ENCODE peak calls at places on chromosomes 12 and 14, in five cellular contexts. T is endodermal cell, Q is endothelial cell of umbilical vein, D is K562, F is HepG2. W is an unnamed sample.

GRCh38 chr12:12449533-12450025 is 92.7 kb downstream of the BORCS5 start:
- DNase-seq in F (peak; percentile 98), D (no peak), Q (no peak), T (no peak), W (no peak)

GRCh38 chr12:70083677-70084020 is 159.6 kb upstream of the CNOT2 start:
- DNase-seq in D (no peak), T (no peak), F (no peak), Q (no peak), W (no peak)

GRCh38 chr12:83700858-83701257 is 1014.2 kb downstream of the TMTC2 start:
- DNase-seq in T (no peak), D (no peak), F (no peak), Q (no peak), W (peak; percentile 4)

GRCh38 chr12:58608711-58609110 is 311.6 kb downstream of the LRIG3 start:
- DNase-seq in D (no peak), T (no peak), Q (no peak), F (no peak), W (no peak)

GRCh38 chr12:27305673-27306504 is 26.7 kb upstream of the BMAL2 start:
- DNase-seq in F (peak; percentile 28), D (no peak), T (no peak), Q (peak; percentile 64), W (no peak)

GRCh38 chr14:33631021-33631420 is 319.9 kb downstream of the EGLN3 start:
- DNase-seq in T (no peak), F (no peak), D (no peak), Q (no peak), W (no peak)

GRCh38 chr14:58299665-58300202 is 1.4 kb downstream of the ARID4A start:
- DNase-seq in D (peak; percentile 14), Q (peak; percentile 46), T (no peak), F (no peak), W (no peak)

GRCh38 chr14:52950898-52951729 is at the start of gene FERMT2:
- DNase-seq in T (peak; percentile 96), D (peak; percentile 45), Q (peak; percentile 87), F (peak; percentile 79), W (no peak)

GRCh38 chr14:81220488-81220766 is 332 bp downstream of the GTF2A1 start:
- DNase-seq in F (no peak), Q (no peak), D (no peak), T (no peak), W (no peak)

GRCh38 chr12:61810486-61810885 is 449.7 kb upstream of the USP15 start:
- DNase-seq in D (no peak), Q (no peak), T (no peak), F (no peak), W (no peak)

GRCh38 chr14:20454359-20454644 is 310 bp downstream of the OSGEP start:
- DNase-seq in T (no peak), F (no peak), D (no peak), Q (peak; percentile 93), W (no peak)

GRCh38 chr14:90398315-90398811 is 1.5 kb downstream of the CALM1 start:
- DNase-seq in F (no peak), D (peak; percentile 21), T (peak; percentile 73), Q (peak; percentile 45), W (no peak)

GRCh38 chr12:51622564-51622963 is 31.5 kb downstream of the SCN8A start:
- DNase-seq in F (no peak), Q (no peak), D (no peak), T (peak; percentile 62), W (no peak)

GRCh38 chr14:92923744-92924103 is 774 bp downstream of the CHGA start:
- DNase-seq in F (no peak), Q (no peak), D (no peak), T (no peak), W (no peak)

GRCh38 chr12:47397664-47398281 is 308.1 kb downstream of the RPAP3 start:
- DNase-seq in D (peak; percentile 32), Q (peak; percentile 55), T (no peak), F (peak; percentile 36), W (peak; percentile 73)

GRCh38 chr14:19878029-19878642 is 3.2 kb downstream of the OR4K2 start:
- DNase-seq in Q (no peak), D (peak; percentile 17), T (no peak), F (peak; percentile 30), W (no peak)

GRCh38 chr12:45425426-45425825 is 209.5 kb downstream of the ANO6 start:
- DNase-seq in D (no peak), F (no peak), Q (no peak), T (no peak), W (no peak)

DNA sequence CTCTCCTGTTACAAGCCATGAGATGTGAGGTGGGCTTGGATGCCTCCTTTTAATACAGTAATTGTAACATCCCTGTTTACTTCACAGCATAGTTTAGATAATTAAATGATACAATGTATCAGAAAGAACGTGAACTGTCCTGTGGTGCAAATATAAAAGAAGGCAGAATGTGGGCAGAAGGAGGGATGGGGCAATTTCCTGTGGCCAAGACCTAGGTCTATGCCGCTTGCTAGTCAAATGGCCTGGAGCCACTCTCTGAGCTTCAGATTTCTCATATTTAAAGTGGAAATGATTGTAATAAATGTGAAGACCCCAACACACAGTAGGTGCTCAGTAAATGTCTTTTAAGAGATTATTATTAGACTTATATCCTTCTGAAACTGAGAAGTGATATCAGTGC is 23.9 kb upstream of the EVL start:
- DNase-seq in T (no peak), D (no peak), Q (no peak), F (no peak), W (no peak)
- TF ChIP-seq CTCF in T (no peak), D (no peak), Q (no peak), F (no peak), W (no peak)

GRCh38 chr12:103827800-103828440 is 13.1 kb downstream of the NT5DC3 start:
- DNase-seq in D (no peak), T (no peak), F (no peak), Q (no peak), W (no peak)
- H3K4me3 ChIP-seq in D (no peak overlapping the region), T (no peak overlapping the region), F (no peak overlapping the region), Q (no peak overlapping the region), W (no peak overlapping the region)

GRCh38 chr14:24316597-24316950 is 5.3 kb downstream of the LTB4R start:
- DNase-seq in F (no peak), Q (no peak), T (no peak), D (peak; percentile 45), W (no peak)
- H3K9ac ChIP-seq in F (no peak overlapping the region), Q (no peak overlapping the region), T (no peak overlapping the region), D (peak overlapping the region; percentile 38), W (no peak overlapping the region)

GRCh38 chr12:121239704-121240420 is 29.9 kb downstream of the P2RX4 start:
- DNase-seq in Q (no peak), T (no peak), F (no peak), D (no peak), W (no peak)
- TF ChIP-seq CTCF in Q (no peak), T (no peak), F (no peak), D (no peak), W (no peak)

GRCh38 chr12:29242921-29243431 is 93.9 kb downstream of the FAR2 start:
- DNase-seq in D (no peak), Q (peak; percentile 97), F (no peak), T (no peak), W (no peak)

GRCh38 chr12:29241821-29242591 is 92.9 kb downstream of the FAR2 start:
- DNase-seq in D (no peak), T (peak; percentile 81), F (peak; percentile 37), Q (peak; percentile 84), W (peak; percentile 26)

GRCh38 chr12:29239336-29239735 is 90.3 kb downstream of the FAR2 start:
- DNase-seq in Q (no peak), T (no peak), F (no peak), D (no peak), W (no peak)

GRCh38 chr12:29238822-29239291 is 89.8 kb downstream of the FAR2 start:
- DNase-seq in Q (peak; percentile 91), T (no peak), D (no peak), F (no peak), W (no peak)

GRCh38 chr12:29240441-29240840 is 91.4 kb downstream of the FAR2 start:
- DNase-seq in T (no peak), Q (no peak), F (no peak), D (no peak), W (no peak)
- H3K4me3 ChIP-seq in T (no peak overlapping the region), Q (no peak overlapping the region), F (no peak overlapping the region), D (no peak overlapping the region), W (no peak overlapping the region)

DNA sequence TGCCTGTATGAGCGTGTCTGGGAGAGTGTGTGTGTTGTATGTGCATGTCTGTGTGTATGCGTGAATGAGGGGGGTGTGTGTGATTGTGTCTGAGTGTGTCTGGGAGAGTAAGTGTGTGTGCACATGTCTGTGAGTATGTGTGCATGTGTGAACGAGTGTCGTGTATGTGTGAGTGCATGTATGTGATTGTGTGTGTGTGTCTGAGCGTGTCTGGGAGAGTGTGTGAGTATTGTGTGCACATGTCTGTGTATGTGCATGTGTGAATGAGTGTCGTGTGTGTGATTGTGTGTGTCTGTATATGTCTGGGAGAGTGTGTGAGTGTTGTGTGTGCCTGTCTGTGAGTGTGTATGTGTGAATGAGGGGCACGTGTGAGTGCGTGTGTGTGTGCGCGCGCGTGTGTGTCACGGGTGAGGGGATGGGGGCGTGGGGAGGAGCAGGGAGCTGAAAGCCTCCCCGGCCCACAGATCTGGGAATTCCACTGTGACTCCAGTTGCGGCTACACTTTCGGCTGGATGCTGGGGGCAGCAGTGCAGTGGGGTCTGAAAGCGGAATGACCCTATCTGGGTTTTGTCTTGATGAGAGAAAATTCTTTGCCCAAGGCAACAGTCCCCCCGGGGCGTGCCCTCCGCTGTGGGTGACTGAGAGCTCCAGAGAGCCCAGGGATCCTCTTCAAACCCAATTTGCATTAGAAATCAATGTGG is 138.1 kb upstream of the MED13L start:
- DNase-seq in D (no peak), Q (no peak), T (no peak), F (no peak), W (no peak)
- H3K9ac ChIP-seq in D (no peak overlapping the region), Q (no peak overlapping the region), T (no peak overlapping the region), F (no peak overlapping the region), W (no peak overlapping the region)

DNA sequence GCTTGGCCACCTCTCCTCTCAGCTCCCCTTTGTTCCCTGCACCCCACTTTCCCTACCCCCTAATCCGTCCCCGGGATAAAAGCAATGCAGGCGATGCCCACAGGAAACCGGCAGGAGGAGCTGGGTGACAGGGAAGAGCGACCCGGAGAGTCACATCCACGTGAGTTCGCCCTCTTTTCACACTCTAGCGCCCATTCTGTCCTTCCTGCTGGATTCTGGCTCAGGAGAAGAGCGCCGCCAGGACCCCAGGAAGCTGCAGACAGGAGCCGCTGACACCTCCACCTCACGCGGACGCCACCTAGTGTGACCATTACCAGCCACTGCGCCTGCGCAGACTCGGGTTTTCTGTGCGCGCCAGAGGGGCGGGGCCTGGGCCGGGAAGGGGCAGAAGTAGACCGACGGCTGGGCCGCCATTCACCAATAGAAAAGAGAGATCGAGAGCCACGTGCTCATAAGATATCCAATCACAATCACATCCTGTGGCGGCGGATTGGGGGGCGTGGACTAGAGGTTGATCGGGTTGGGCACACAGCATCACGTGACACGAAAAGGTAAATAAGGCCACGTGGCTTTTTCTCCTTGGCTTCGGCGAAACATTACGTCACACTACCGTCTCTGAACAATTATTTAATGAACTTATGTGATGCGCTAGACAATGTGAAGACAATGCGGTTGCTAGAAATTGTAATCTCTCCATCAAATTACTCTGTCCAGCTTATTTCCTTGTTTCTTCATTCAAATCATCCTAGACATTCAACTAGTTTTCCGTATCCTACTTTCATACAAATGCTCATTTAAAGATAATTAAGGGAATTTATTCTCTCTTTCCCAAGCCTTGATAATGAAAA is 10.1 kb downstream of the PLA2G1B start:
- DNase-seq in F (peak; percentile 99), Q (peak; percentile 100), T (peak; percentile 100), D (peak; percentile 100), W (peak; percentile 98)
- TF ChIP-seq CTCF in F (peak; percentile 81), Q (peak; percentile 41), T (peak; percentile 67), D (peak; percentile 94), W (peak; percentile 67)

GRCh38 chr14:37526992-37527391 is 68.1 kb downstream of the FOXA1 start:
- DNase-seq in F (no peak), Q (no peak), D (no peak), T (no peak), W (no peak)
- H3K4me3 ChIP-seq in F (no peak overlapping the region), Q (no peak overlapping the region), D (no peak overlapping the region), T (no peak overlapping the region), W (no peak overlapping the region)